ENCODE peak calls at places on chromosome 10, in six cellular contexts. J, Z, I, S, C and M are unnamed samples.
A peak's percentile ranks its signal among the peaks of the same experiment; 100 is the strongest.

GRCh38 chr10:72846225-72846624 is 47.3 kb upstream of the OIT3 start:
- DNase-seq in I (no peak), Z (peak; percentile 68), J (no peak), C (no peak), S (no peak), M (peak; percentile 44)

GRCh38 chr10:17244712-17245365 is 16.8 kb downstream of the VIM start:
- DNase-seq in J (no peak), Z (peak; percentile 34), S (no peak), I (no peak), C (no peak), M (no peak)

GRCh38 chr10:113020838-113021237 is 70.8 kb downstream of the TCF7L2 start:
- DNase-seq in I (no peak), C (no peak), Z (no peak), J (no peak), S (no peak), M (no peak)

GRCh38 chr10:103888113-103888841 is 29.7 kb downstream of the STN1 start:
- DNase-seq in J (peak; percentile 25), I (peak; percentile 95), S (no peak), C (peak; percentile 35), Z (peak; percentile 94), M (peak; percentile 80)

GRCh38 chr10:56905051-56905450 is 544.0 kb upstream of the ZWINT start:
- DNase-seq in I (no peak), J (no peak), S (no peak), C (no peak), Z (no peak), M (no peak)

GRCh38 chr10:122669842-122670241 is 29.8 kb downstream of the C10orf120 start:
- DNase-seq in C (no peak), I (no peak), Z (no peak), S (peak; percentile 28), J (no peak), M (no peak)

GRCh38 chr10:112904000-112904399 is 46.0 kb upstream of the TCF7L2 start:
- DNase-seq in S (no peak), Z (peak; percentile 38), C (no peak), J (no peak), I (no peak), M (peak; percentile 57)

GRCh38 chr10:110398419-110399162 is 93.9 kb upstream of the SMNDC1 start:
- DNase-seq in Z (peak; percentile 95), S (peak; percentile 23), I (peak; percentile 71), J (no peak), C (peak; percentile 26), M (peak; percentile 97)

GRCh38 chr10:13503745-13504463 is 24.9 kb downstream of the BEND7 start:
- DNase-seq in Z (no peak), J (no peak), I (no peak), C (no peak), S (no peak), M (peak; percentile 15)

GRCh38 chr10:21954132-21954531 is 49.4 kb downstream of the DNAJC1 start:
- DNase-seq in J (no peak), Z (no peak), S (no peak), I (no peak), C (no peak), M (no peak)

GRCh38 chr10:8092428-8092827 is 37.9 kb downstream of the GATA3 start:
- DNase-seq in S (no peak), Z (no peak), C (no peak), I (no peak), J (no peak), M (no peak)

GRCh38 chr10:127046975-127047877 is 142.0 kb downstream of the DOCK1 start:
- DNase-seq in I (no peak), C (no peak), Z (peak; percentile 18), S (no peak), J (no peak), M (peak; percentile 63)

GRCh38 chr10:10589540-10589939 is 428.1 kb upstream of the CELF2 start:
- DNase-seq in S (no peak), C (no peak), Z (peak; percentile 98), J (no peak), I (peak; percentile 81), M (peak; percentile 80)

GRCh38 chr10:575312-576129 is 113.9 kb downstream of the DIP2C start:
- DNase-seq in I (no peak), J (no peak), Z (peak; percentile 22), S (no peak), C (no peak), M (no peak)

GRCh38 chr10:19683326-19683725 is 132.9 kb upstream of the PLXDC2 start:
- DNase-seq in I (no peak), S (peak; percentile 36), J (no peak), Z (no peak), C (no peak), M (peak; percentile 36)

GRCh38 chr10:84659497-84660276 is 331.3 kb downstream of the CCSER2 start:
- DNase-seq in I (no peak), Z (no peak), C (no peak), J (no peak), S (peak; percentile 51), M (no peak)

GRCh38 chr10:132098539-132099421 is 33.0 kb downstream of the JAKMIP3 start:
- DNase-seq in I (no peak), C (no peak), J (no peak), Z (no peak), S (no peak), M (no peak)

GRCh38 chr10:77114181-77114821 is 523.3 kb downstream of the KCNMA1 start:
- DNase-seq in Z (no peak), C (no peak), J (no peak), I (no peak), S (peak; percentile 63), M (no peak)

GRCh38 chr10:97333601-97334369 is 744 bp downstream of the FRAT2 start:
- DNase-seq in Z (peak; percentile 48), C (peak; percentile 48), S (peak; percentile 61), J (no peak), I (peak; percentile 80), M (peak; percentile 63)
- TF ChIP-seq CTCF in Z (no peak), C (no peak), S (no peak), J (no peak), I (no peak), M (no peak)

DNA sequence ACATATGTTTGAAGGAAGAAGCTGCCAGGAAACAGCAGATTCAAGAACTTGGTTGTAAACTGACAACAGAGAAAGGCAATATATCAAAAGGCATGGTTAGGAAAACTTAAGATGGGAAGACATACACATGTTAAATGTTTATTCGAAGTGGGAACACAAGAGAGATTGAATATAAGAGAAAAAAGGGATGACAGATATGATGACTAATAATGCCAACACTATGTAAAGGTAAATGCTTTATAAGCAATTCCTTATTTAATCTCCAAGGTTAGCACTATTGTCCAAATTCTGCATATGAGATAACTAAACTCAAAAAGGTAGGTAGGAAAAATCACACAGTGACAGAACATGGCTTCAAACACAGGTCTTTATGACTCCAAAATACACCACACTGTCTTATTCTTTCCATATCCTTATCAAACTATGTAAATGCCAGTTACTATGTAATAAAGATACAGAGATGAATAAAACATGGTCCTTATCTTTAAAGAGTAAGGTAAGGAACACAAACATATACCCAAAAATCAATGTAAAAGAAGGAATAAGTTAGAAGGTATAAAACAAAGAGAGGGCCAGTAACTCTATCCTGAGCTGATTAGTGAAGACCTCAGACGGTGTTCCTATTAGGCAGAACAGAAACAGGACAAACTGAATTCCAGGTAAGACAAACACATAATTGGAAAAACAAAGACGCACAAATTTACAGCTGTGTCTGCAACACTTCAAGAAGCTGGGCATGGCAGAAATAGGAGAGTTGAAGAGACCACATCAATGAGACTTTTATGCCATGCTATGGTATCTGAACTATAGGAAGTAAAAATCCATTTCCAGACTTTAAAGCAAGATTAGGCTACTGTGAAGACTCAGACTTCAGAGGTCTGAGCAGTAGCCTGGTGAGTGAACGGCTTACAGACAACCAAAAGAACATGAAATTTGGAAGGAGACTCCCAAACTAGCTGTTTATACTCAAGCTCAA is 56.1 kb downstream of the ABI1 start:
- DNase-seq in C (no peak), J (no peak), S (no peak), I (no peak), Z (no peak), M (no peak)
- H3K4me3 ChIP-seq in C (no peak overlapping the region), J (no peak overlapping the region), S (no peak overlapping the region), I (no peak overlapping the region), Z (no peak overlapping the region), M (no peak overlapping the region)

DNA sequence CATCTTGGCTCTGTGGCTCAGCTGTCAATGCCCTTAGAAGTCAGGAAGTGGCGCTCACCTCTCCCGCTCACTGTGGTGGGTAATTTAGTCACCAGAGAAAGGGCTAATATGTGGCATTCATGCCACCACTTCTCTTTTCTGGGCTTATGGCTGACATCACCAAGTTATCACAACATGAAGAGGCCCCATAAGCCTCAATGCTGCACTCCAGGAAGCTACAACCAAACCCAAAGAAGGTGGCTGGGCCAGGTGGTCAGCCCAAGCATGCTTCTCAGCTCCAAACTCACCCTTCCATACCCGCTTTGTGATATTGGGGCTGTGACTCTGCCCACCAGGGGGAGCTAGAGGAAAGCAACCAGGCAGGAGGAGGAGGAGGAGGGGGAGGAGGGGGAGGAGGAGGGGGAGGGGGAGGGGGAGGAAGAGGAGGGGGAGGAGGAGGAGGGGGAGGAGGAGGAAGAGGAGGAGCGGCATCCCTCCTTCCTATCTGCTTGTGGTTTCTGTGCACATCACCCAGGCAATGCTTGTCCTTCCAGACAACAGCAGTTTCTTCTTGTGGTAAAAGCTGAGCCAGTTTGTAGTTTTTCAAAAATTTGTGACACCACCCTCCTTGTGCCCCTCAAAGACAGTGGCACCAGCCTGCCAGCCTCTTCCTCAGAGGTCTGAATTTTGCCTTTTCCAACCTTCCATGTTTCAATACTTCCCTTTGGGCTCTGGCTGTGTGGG is 42.1 kb downstream of the CYP26A1 start:
- DNase-seq in C (peak; percentile 74), S (peak; percentile 73), Z (peak; percentile 63), I (peak; percentile 74), J (peak; percentile 49), M (peak; percentile 55)
- TF ChIP-seq CTCF in C (peak; percentile 69), S (peak; percentile 58), Z (peak; percentile 77), I (peak; percentile 18), J (no peak), M (peak; percentile 61)

GRCh38 chr10:69801094-69801433 is 642 bp upstream of the COL13A1 start:
- DNase-seq in Z (peak; percentile 56), C (peak; percentile 70), S (peak; percentile 76), I (peak; percentile 83), J (no peak), M (peak; percentile 52)

GRCh38 chr10:69800665-69801064 is 1.0 kb upstream of the COL13A1 start:
- DNase-seq in S (no peak), Z (no peak), C (no peak), I (no peak), J (no peak), M (no peak)

GRCh38 chr10:69801434-69802315 is at the start of gene COL13A1:
- DNase-seq in C (peak; percentile 29), I (peak; percentile 80), J (no peak), S (peak; percentile 93), Z (peak; percentile 60), M (peak; percentile 69)

GRCh38 chr10:69803809-69804208 is 2.1 kb downstream of the COL13A1 start:
- DNase-seq in S (no peak), I (no peak), Z (no peak), J (no peak), C (no peak), M (no peak)

DNA sequence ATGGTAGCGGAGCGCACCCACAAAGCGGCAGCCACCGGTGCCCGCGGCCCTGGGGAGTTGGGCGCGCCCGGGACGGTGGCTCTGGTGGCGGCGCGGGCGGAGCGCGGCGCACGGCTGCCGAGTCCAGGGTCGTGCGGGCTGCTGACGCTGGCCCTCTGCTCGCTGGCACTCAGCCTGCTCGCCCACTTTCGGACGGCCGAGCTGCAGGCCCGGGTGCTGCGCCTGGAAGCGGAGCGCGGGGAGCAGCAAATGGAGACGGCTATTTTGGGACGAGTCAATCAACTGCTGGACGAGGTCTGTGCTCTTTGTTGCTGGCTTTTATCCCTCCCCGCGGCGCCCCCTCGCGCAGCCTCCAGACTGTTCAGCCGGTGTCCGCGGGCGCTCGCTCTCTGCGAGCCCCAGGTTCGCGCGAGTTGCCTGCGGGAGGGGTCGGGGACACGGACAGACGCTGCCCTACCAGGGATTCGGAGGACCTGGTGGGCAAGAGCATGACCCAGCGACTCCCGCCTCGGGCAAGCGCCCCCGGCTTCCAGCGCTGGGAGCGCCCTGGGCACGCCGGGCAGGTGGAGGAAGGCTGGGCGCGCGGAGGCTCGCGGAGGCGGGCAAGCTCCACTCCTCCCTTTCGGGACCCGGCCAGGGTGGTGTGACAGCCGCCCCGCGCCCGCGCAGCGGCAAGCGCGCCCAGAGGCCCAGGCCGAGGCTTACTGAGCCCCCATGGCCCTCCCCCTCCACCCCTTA is 887 bp downstream of the COL13A1 start:
- DNase-seq in S (peak; percentile 82), J (no peak), C (no peak), I (peak; percentile 71), Z (peak; percentile 52), M (peak; percentile 65)
- H3K4me3 ChIP-seq in S (peak overlapping the region; percentile 84), J (peak overlapping the region; percentile 39), C (no peak overlapping the region), I (peak overlapping the region; percentile 60), Z (peak overlapping the region; percentile 82), M (peak overlapping the region; percentile 75)